ENCODE peak calls at places on chromosomes 16 and 17, in six cellular contexts. One of them, this sample, is unnamed. For H3K4me1, the result is how much of the 10 kb centered on the place peaks cover.

GRCh38 chr16:78184554-78185183 is 85.2 kb downstream of the WWOX start:
- DNase-seq in psoas muscle: no peak
- DNase-seq in heart left ventricle: no peak
- DNase-seq in CD4-positive, alpha-beta memory T cell: no peak
- DNase-seq in neural progenitor cell: no peak
- DNase-seq in cardiac muscle cell: no peak
- DNase-seq in this sample: no peak

GRCh38 chr17:29078183-29079045 is 35.5 kb downstream of the PIPOX start:
- DNase-seq in CD4-positive, alpha-beta memory T cell: no peak
- DNase-seq in heart left ventricle: no peak
- DNase-seq in psoas muscle: no peak
- DNase-seq in cardiac muscle cell: peak
- DNase-seq in neural progenitor cell: no peak
- DNase-seq in this sample: no peak

GRCh38 chr16:490768-491167 is 36.7 kb upstream of the CAPN15 start:
- DNase-seq in CD4-positive, alpha-beta memory T cell: no peak
- DNase-seq in cardiac muscle cell: no peak
- DNase-seq in psoas muscle: no peak
- DNase-seq in heart left ventricle: no peak
- DNase-seq in neural progenitor cell: no peak
- DNase-seq in this sample: no peak

GRCh38 chr17:66655861-66656260 is 179.1 kb upstream of the CACNG5 start:
- DNase-seq in cardiac muscle cell: peak
- DNase-seq in heart left ventricle: no peak
- DNase-seq in neural progenitor cell: no peak
- DNase-seq in psoas muscle: no peak
- DNase-seq in CD4-positive, alpha-beta memory T cell: no peak
- DNase-seq in this sample: no peak

GRCh38 chr17:15490634-15491261 is 23.3 kb upstream of the CDRT4 start:
- DNase-seq in heart left ventricle: peak
- DNase-seq in psoas muscle: peak
- DNase-seq in CD4-positive, alpha-beta memory T cell: no peak
- DNase-seq in cardiac muscle cell: peak
- DNase-seq in neural progenitor cell: peak
- DNase-seq in this sample: peak

GRCh38 chr16:27801259-27801945 is 251.5 kb downstream of the KATNIP start:
- DNase-seq in neural progenitor cell: no peak
- DNase-seq in heart left ventricle: no peak
- DNase-seq in psoas muscle: no peak
- DNase-seq in cardiac muscle cell: peak
- DNase-seq in CD4-positive, alpha-beta memory T cell: no peak
- DNase-seq in this sample: no peak

GRCh38 chr16:85612801-85613608 is at the start of gene GSE1:
- DNase-seq in CD4-positive, alpha-beta memory T cell: peak
- DNase-seq in neural progenitor cell: peak
- DNase-seq in heart left ventricle: peak
- DNase-seq in psoas muscle: peak
- DNase-seq in cardiac muscle cell: peak
- DNase-seq in this sample: peak

GRCh38 chr16:83312846-83313245 is 494.9 kb upstream of the HSBP1 start:
- DNase-seq in cardiac muscle cell: no peak
- DNase-seq in CD4-positive, alpha-beta memory T cell: no peak
- DNase-seq in psoas muscle: no peak
- DNase-seq in neural progenitor cell: no peak
- DNase-seq in heart left ventricle: no peak
- DNase-seq in this sample: no peak

GRCh38 chr17:42018339-42018738 is 1.1 kb upstream of the DNAJC7 start:
- DNase-seq in psoas muscle: no peak
- DNase-seq in heart left ventricle: no peak
- DNase-seq in neural progenitor cell: peak
- DNase-seq in CD4-positive, alpha-beta memory T cell: no peak
- DNase-seq in cardiac muscle cell: no peak
- DNase-seq in this sample: no peak

GRCh38 chr16:52547001-52547833 is at the start of gene TOX3:
- DNase-seq in cardiac muscle cell: no peak
- DNase-seq in neural progenitor cell: peak
- DNase-seq in heart left ventricle: no peak
- DNase-seq in psoas muscle: no peak
- DNase-seq in CD4-positive, alpha-beta memory T cell: no peak
- DNase-seq in this sample: peak

GRCh38 chr17:68290955-68291835 is at the start of the genes ARSG and SLC16A6:
- DNase-seq in cardiac muscle cell: peak
- DNase-seq in neural progenitor cell: peak
- DNase-seq in heart left ventricle: peak
- DNase-seq in psoas muscle: peak
- DNase-seq in CD4-positive, alpha-beta memory T cell: peak
- DNase-seq in this sample: peak

GRCh38 chr17:66636111-66636510 is 198.8 kb upstream of the CACNG5 start:
- DNase-seq in cardiac muscle cell: peak
- DNase-seq in psoas muscle: no peak
- DNase-seq in CD4-positive, alpha-beta memory T cell: no peak
- DNase-seq in heart left ventricle: no peak
- DNase-seq in neural progenitor cell: no peak
- DNase-seq in this sample: no peak

GRCh38 chr17:7704601-7705268 is at the start of gene EFNB3:
- DNase-seq in cardiac muscle cell: peak
- DNase-seq in CD4-positive, alpha-beta memory T cell: no peak
- DNase-seq in psoas muscle: no peak
- DNase-seq in heart left ventricle: no peak
- DNase-seq in neural progenitor cell: peak
- DNase-seq in this sample: no peak

GRCh38 chr17:50844117-50844700 is 8.8 kb downstream of the WFIKKN2 start:
- DNase-seq in CD4-positive, alpha-beta memory T cell: no peak
- DNase-seq in psoas muscle: no peak
- DNase-seq in heart left ventricle: no peak
- DNase-seq in cardiac muscle cell: no peak
- DNase-seq in neural progenitor cell: no peak
- DNase-seq in this sample: no peak

GRCh38 chr17:37406635-37407455 is at the start of the genes ACACA and TADA2A:
- DNase-seq in neural progenitor cell: peak
- DNase-seq in CD4-positive, alpha-beta memory T cell: peak
- DNase-seq in heart left ventricle: peak
- DNase-seq in psoas muscle: peak
- DNase-seq in cardiac muscle cell: peak
- DNase-seq in this sample: peak

GRCh38 chr16:66264311-66265105 is 102.0 kb upstream of the CDH5 start:
- DNase-seq in neural progenitor cell: no peak
- DNase-seq in psoas muscle: no peak
- DNase-seq in heart left ventricle: no peak
- DNase-seq in cardiac muscle cell: no peak
- DNase-seq in CD4-positive, alpha-beta memory T cell: no peak
- DNase-seq in this sample: no peak

GRCh38 chr16:24206926-24207325 is 49.2 kb upstream of the CACNG3 start:
- DNase-seq in neural progenitor cell: no peak
- DNase-seq in heart left ventricle: no peak
- DNase-seq in psoas muscle: no peak
- DNase-seq in CD4-positive, alpha-beta memory T cell: no peak
- DNase-seq in cardiac muscle cell: no peak
- DNase-seq in this sample: no peak

GRCh38 chr17:40522250-40522960 is 21.0 kb upstream of the TNS4 start:
- DNase-seq in CD4-positive, alpha-beta memory T cell: no peak
- DNase-seq in psoas muscle: no peak
- DNase-seq in neural progenitor cell: no peak
- DNase-seq in cardiac muscle cell: peak
- DNase-seq in heart left ventricle: no peak
- DNase-seq in this sample: no peak

GRCh38 chr17:7237266-7237760 is 1.9 kb downstream of the PHF23 start:
- DNase-seq in CD4-positive, alpha-beta memory T cell: no peak
- DNase-seq in neural progenitor cell: no peak
- DNase-seq in heart left ventricle: no peak
- DNase-seq in cardiac muscle cell: no peak
- DNase-seq in psoas muscle: no peak
- DNase-seq in this sample: no peak

GRCh38 chr16:20611975-20612471 is 35.9 kb upstream of the ACSM2B start:
- DNase-seq in CD4-positive, alpha-beta memory T cell: no peak
- DNase-seq in cardiac muscle cell: peak
- DNase-seq in heart left ventricle: peak
- DNase-seq in neural progenitor cell: no peak
- DNase-seq in psoas muscle: peak
- DNase-seq in this sample: no peak

GRCh38 chr16:83891742-83892141 is 7.2 kb upstream of the MLYCD start:
- DNase-seq in CD4-positive, alpha-beta memory T cell: no peak
- DNase-seq in neural progenitor cell: no peak
- DNase-seq in heart left ventricle: no peak
- DNase-seq in psoas muscle: no peak
- DNase-seq in cardiac muscle cell: no peak
- DNase-seq in this sample: no peak

GRCh38 chr17:77352996-77353395 is 212.2 kb downstream of the SEC14L1 start:
- DNase-seq in cardiac muscle cell: no peak
- DNase-seq in CD4-positive, alpha-beta memory T cell: no peak
- DNase-seq in heart left ventricle: peak
- DNase-seq in neural progenitor cell: no peak
- DNase-seq in psoas muscle: no peak
- DNase-seq in this sample: no peak
- H3K4me1 ChIP-seq in cardiac muscle cell: under half
- H3K4me1 ChIP-seq in CD4-positive, alpha-beta memory T cell: under half
- H3K4me1 ChIP-seq in heart left ventricle: under half
- H3K4me1 ChIP-seq in neural progenitor cell: under half
- H3K4me1 ChIP-seq in psoas muscle: under half
- H3K4me1 ChIP-seq in this sample: under half

DNA sequence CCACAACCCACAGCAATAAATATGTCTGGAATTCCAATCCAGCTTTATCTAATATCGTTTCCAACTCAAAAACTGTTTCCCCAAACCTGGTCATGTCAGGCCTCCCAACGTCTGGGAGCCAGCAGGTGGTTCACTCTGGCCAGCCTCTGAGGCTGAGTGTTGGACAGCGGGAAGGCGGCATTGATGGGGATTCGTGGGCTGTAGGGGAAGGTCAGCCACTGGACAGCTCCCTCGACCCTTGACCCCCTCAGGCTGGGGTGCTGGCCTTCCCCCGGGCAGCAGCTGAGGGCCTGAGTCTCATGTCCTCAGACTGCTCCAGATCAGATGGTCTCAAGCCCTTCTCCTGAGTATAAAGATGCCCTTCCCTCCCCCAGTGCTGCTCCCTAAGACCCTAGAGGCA is 50.2 kb downstream of the SDK2 start:
- DNase-seq in cardiac muscle cell: no peak
- DNase-seq in heart left ventricle: no peak
- DNase-seq in psoas muscle: no peak
- DNase-seq in neural progenitor cell: peak
- DNase-seq in CD4-positive, alpha-beta memory T cell: no peak
- DNase-seq in this sample: no peak
- H3K4me1 ChIP-seq in cardiac muscle cell: under half
- H3K4me1 ChIP-seq in heart left ventricle: under half
- H3K4me1 ChIP-seq in psoas muscle: under half
- H3K4me1 ChIP-seq in neural progenitor cell: under half
- H3K4me1 ChIP-seq in CD4-positive, alpha-beta memory T cell: half or more
- H3K4me1 ChIP-seq in this sample: under half

DNA sequence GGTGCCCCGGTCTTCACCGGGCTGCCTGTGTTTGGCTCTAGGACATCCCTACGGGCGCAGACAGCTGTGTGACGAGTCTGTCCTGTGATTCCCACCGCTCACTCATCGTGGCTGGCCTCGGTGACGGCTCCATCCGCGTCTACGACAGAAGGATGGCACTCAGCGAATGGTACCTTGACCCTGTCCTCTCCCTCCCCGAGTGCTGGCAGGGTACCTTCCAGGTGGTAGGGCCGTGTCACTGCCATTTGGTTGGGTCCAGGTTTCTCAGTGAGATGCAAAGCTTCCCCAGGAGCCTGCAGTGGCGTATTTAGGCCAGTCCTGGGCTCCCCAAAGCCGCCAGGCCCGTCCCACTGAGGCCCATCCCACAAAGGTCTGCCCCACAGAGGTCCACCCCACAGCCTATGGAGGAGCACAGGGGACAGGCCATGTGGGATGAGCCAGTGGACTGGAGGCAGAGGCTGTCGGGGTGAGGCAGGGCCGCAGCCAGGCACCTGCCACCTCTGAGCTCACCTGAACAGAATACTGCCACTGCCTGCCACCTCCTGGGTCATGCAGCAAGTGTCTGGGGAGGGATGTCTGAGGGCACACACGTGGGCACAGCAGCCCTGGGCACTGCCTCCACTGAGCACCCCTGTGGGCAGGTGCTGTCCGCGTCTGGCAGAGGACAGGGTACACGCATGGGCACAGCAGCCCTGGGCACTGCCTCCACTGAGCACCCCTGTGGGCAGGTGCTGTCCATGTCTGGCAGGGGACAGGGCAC is 31.4 kb upstream of the CHMP6 start:
- DNase-seq in neural progenitor cell: no peak
- DNase-seq in psoas muscle: no peak
- DNase-seq in heart left ventricle: no peak
- DNase-seq in CD4-positive, alpha-beta memory T cell: no peak
- DNase-seq in cardiac muscle cell: no peak
- DNase-seq in this sample: no peak
- H3K4me1 ChIP-seq in neural progenitor cell: under half
- H3K4me1 ChIP-seq in psoas muscle: under half
- H3K4me1 ChIP-seq in heart left ventricle: under half
- H3K4me1 ChIP-seq in CD4-positive, alpha-beta memory T cell: under half
- H3K4me1 ChIP-seq in cardiac muscle cell: under half
- H3K4me1 ChIP-seq in this sample: under half

GRCh38 chr17:75877752-75878173 is 618 bp downstream of the TRIM47 start:
- DNase-seq in CD4-positive, alpha-beta memory T cell: peak
- DNase-seq in cardiac muscle cell: peak
- DNase-seq in neural progenitor cell: peak
- DNase-seq in psoas muscle: peak
- DNase-seq in heart left ventricle: peak
- DNase-seq in this sample: peak

GRCh38 chr17:75876938-75877751 is 1.2 kb downstream of the TRIM47 start:
- DNase-seq in cardiac muscle cell: peak
- DNase-seq in heart left ventricle: peak
- DNase-seq in neural progenitor cell: peak
- DNase-seq in psoas muscle: peak
- DNase-seq in CD4-positive, alpha-beta memory T cell: peak
- DNase-seq in this sample: peak

GRCh38 chr17:75875940-75876189 is 2.5 kb downstream of the TRIM47 start:
- DNase-seq in cardiac muscle cell: no peak
- DNase-seq in neural progenitor cell: no peak
- DNase-seq in psoas muscle: no peak
- DNase-seq in CD4-positive, alpha-beta memory T cell: no peak
- DNase-seq in heart left ventricle: no peak
- DNase-seq in this sample: no peak

GRCh38 chr17:75875182-75875939 is 3.0 kb downstream of the TRIM47 start:
- DNase-seq in neural progenitor cell: no peak
- DNase-seq in cardiac muscle cell: no peak
- DNase-seq in heart left ventricle: no peak
- DNase-seq in CD4-positive, alpha-beta memory T cell: no peak
- DNase-seq in psoas muscle: no peak
- DNase-seq in this sample: no peak

GRCh38 chr17:75876190-75876937 is 2.0 kb downstream of the TRIM47 start:
- DNase-seq in CD4-positive, alpha-beta memory T cell: peak
- DNase-seq in psoas muscle: peak
- DNase-seq in cardiac muscle cell: no peak
- DNase-seq in heart left ventricle: peak
- DNase-seq in neural progenitor cell: peak
- DNase-seq in this sample: peak
- H3K4me1 ChIP-seq in CD4-positive, alpha-beta memory T cell: half or more
- H3K4me1 ChIP-seq in psoas muscle: under half
- H3K4me1 ChIP-seq in cardiac muscle cell: under half
- H3K4me1 ChIP-seq in heart left ventricle: under half
- H3K4me1 ChIP-seq in neural progenitor cell: under half
- H3K4me1 ChIP-seq in this sample: under half

DNA sequence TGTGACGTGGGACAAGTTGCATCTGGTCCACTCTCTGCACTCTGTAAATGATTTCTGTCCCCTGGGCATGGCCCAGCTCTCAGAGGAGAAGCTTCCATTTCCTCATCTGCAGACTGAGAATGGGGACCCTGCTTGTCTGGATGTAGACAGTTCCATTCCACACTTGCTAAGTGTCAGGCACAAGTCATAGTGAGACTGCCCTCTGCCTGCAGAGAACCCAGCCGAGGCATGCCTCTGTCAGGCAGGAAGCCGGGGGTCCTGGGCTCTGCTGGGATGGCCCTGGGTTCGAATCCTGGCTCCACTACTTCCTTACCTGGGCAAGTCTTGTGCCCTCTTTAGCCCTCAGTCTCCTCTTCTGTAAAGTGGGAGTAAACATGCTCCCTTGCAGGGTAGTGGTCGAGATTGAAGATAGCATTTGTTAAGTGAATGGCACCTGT is 4.1 kb downstream of the MAP2K3 start:
- DNase-seq in CD4-positive, alpha-beta memory T cell: no peak
- DNase-seq in psoas muscle: no peak
- DNase-seq in neural progenitor cell: no peak
- DNase-seq in cardiac muscle cell: no peak
- DNase-seq in heart left ventricle: no peak
- DNase-seq in this sample: no peak
- H3K4me1 ChIP-seq in CD4-positive, alpha-beta memory T cell: half or more
- H3K4me1 ChIP-seq in psoas muscle: half or more
- H3K4me1 ChIP-seq in neural progenitor cell: under half
- H3K4me1 ChIP-seq in cardiac muscle cell: under half
- H3K4me1 ChIP-seq in heart left ventricle: under half
- H3K4me1 ChIP-seq in this sample: under half

This sample was measured in mucosa of descending colon.